ENCODE peak calls at places on chromosomes 6 and 20, in nine cellular contexts. W, N, P, Z, T, V, U, K and X are unnamed samples.
A peak's percentile ranks its signal among the peaks of the same experiment; 100 is the strongest.

GRCh38 chr6:145076110-145076841 is 659.0 kb downstream of the EPM2A start:
- DNase-seq in N (no peak), W (no peak), K (no peak), U (no peak), T (no peak), Z (no peak), P (no peak), V (no peak), X (peak; percentile 42)

GRCh38 chr6:38570750-38571149 is 69.0 kb downstream of the BTBD9 start:
- DNase-seq in T (no peak), N (no peak), U (peak; percentile 29), V (no peak), K (no peak), P (no peak), Z (no peak), W (peak; percentile 61), X (no peak)

GRCh38 chr6:33875141-33875581 is 71.4 kb upstream of the MLN start:
- DNase-seq in K (no peak), T (no peak), W (no peak), U (no peak), V (no peak), P (no peak), N (no peak), Z (no peak), X (no peak)

GRCh38 chr6:42925248-42925857 is 3.9 kb upstream of the CNPY3 start:
- DNase-seq in U (no peak), Z (no peak), V (no peak), W (no peak), N (no peak), K (no peak), P (no peak), T (no peak), X (no peak)

GRCh38 chr20:38178065-38178471 is 13.0 kb upstream of the TGM2 start:
- DNase-seq in K (no peak), V (no peak), P (peak; percentile 40), T (no peak), Z (peak; percentile 65), N (no peak), U (no peak), W (no peak), X (peak; percentile 35)

GRCh38 chr6:125102411-125102810 is 51.2 kb upstream of the TPD52L1 start:
- DNase-seq in W (peak; percentile 37), N (no peak), P (no peak), T (no peak), U (peak; percentile 20), V (no peak), K (no peak), Z (no peak), X (no peak)

GRCh38 chr6:148272084-148272483 is 70.6 kb upstream of the SASH1 start:
- DNase-seq in K (no peak), T (no peak), U (peak; percentile 92), P (no peak), Z (no peak), V (no peak), N (no peak), W (peak; percentile 93), X (no peak)

GRCh38 chr6:131592935-131593334 is 19.9 kb downstream of the ARG1 start:
- DNase-seq in P (no peak), N (no peak), U (no peak), T (no peak), Z (no peak), W (no peak), K (no peak), V (no peak), X (no peak)

GRCh38 chr6:134724653-134725340 is 225.1 kb downstream of the ALDH8A1 start:
- DNase-seq in U (peak; percentile 96), P (no peak), T (no peak), N (no peak), V (no peak), Z (no peak), W (peak; percentile 83), K (no peak), X (no peak)

GRCh38 chr6:134372603-134373281 is 54.8 kb upstream of the SGK1 start:
- DNase-seq in U (peak; percentile 91), K (no peak), V (peak; percentile 71), W (peak; percentile 92), N (no peak), T (peak; percentile 37), Z (no peak), P (no peak), X (no peak)

GRCh38 chr20:50744143-50744792 is 12.9 kb downstream of the PARD6B start:
- DNase-seq in N (no peak), K (peak; percentile 64), T (peak; percentile 67), V (peak; percentile 59), U (peak; percentile 96), W (peak; percentile 91), P (no peak), Z (no peak), X (peak; percentile 88)

GRCh38 chr6:46993846-46994245 is 48.3 kb downstream of the ADGRF1 start:
- DNase-seq in U (peak; percentile 70), V (no peak), N (no peak), K (no peak), Z (no peak), W (peak; percentile 35), P (no peak), T (no peak), X (no peak)

GRCh38 chr20:57502331-57502700 is 22.6 kb downstream of the CTCFL start:
- DNase-seq in V (no peak), T (no peak), K (no peak), W (no peak), Z (no peak), U (no peak), N (no peak), P (no peak), X (no peak)

GRCh38 chr6:20402181-20403079 is 751 bp downstream of the E2F3 start:
- DNase-seq in K (peak; percentile 66), V (peak; percentile 47), N (peak; percentile 30), W (peak; percentile 21), P (peak; percentile 93), Z (peak; percentile 84), U (peak; percentile 57), T (peak; percentile 40), X (peak; percentile 86)

GRCh38 chr20:48295445-48295903 is 510.2 kb upstream of the SULF2 start:
- DNase-seq in P (no peak), U (peak; percentile 87), N (no peak), W (peak; percentile 87), K (no peak), T (no peak), V (peak; percentile 17), Z (no peak), X (no peak)

GRCh38 chr6:44311304-44311703 is 1.8 kb downstream of the AARS2 start:
- DNase-seq in V (no peak), W (no peak), U (no peak), N (no peak), T (no peak), P (no peak), Z (no peak), K (no peak), X (no peak)

GRCh38 chr6:44309631-44310030 is 3.5 kb downstream of the AARS2 start:
- DNase-seq in N (no peak), K (no peak), U (no peak), W (no peak), V (no peak), T (no peak), Z (no peak), P (no peak), X (no peak)

GRCh38 chr6:44307217-44307616 is 5.9 kb downstream of the AARS2 start:
- DNase-seq in T (no peak), Z (peak; percentile 38), K (no peak), W (no peak), P (no peak), V (no peak), U (no peak), N (no peak), X (peak; percentile 41)

GRCh38 chr6:44310241-44310640 is 2.9 kb downstream of the AARS2 start:
- DNase-seq in W (no peak), T (no peak), V (no peak), Z (peak; percentile 64), K (no peak), P (no peak), N (no peak), U (no peak), X (no peak)

DNA sequence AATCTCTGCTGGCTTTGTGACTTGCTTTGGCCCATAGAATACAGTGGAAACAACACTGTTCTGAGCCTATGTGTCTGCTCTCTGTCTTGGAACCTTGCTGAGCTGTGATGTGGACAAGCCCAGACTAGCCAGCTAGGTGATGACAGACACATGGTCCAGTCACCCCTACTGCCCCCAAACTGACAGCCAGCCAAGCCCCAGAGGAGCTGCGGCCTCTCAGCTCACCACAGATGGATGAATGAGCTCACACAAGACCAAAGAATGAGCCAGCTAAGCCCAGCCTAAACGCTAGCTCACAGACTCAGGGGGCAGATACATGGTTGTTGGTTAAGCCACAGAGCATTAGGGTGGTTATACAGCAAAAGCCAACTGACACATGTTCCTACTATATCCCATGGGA is 4.1 kb downstream of the AARS2 start:
- DNase-seq in N (no peak), V (no peak), K (no peak), Z (peak; percentile 22), W (peak; percentile 83), P (no peak), U (no peak), T (no peak), X (no peak)
- H3K36me3 ChIP-seq in N (no peaks in the 10 kb centered on the region), V (peaks cover 78% of the 10 kb centered on the region), K (peaks cover 13% of the 10 kb centered on the region), Z (peaks cover 2% of the 10 kb centered on the region), W (peaks cover 29% of the 10 kb centered on the region), P (peaks cover 76% of the 10 kb centered on the region), U (peaks cover 62% of the 10 kb centered on the region), T (peaks cover 77% of the 10 kb centered on the region), X (peaks cover 9% of the 10 kb centered on the region)

DNA sequence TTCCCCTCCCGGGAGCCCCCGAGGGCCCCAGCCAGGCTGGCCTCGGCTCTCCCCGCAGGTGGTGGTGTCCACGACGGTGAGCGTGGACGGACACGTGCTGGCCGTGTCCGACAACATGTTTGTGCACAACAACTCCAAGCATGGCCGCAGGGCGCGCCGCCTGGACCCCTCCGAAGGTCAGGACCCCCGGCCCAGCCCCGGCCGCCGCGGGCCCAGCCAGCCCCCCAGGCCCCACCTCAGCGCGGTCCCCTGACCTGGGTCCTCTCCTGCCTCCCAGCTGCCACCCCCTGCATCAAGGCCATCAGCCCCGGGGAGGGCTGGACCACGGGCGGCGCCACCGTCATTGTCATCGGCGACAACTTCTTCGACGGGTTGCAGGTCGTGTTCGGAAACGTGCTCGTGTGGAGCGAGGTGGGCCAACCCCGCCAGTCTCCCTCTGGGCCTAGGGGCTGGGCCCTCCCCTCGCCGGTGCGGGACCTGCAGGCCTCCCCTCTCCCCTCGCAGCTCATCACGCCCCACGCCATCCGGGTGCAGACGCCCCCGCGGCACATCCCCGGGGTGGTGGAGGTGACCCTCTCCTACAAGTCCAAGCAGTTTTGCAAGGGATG is 51.0 kb downstream of the CPXM1 start:
- DNase-seq in V (no peak), N (no peak), W (no peak), K (no peak), T (no peak), P (peak; percentile 72), U (no peak), Z (no peak), X (peak; percentile 81)
- H3K27ac ChIP-seq in V (no peak overlapping the region), N (no peak overlapping the region), W (no peak overlapping the region), K (no peak overlapping the region), T (no peak overlapping the region), P (no peak overlapping the region), U (no peak overlapping the region), Z (no peak overlapping the region), X (no peak overlapping the region)

GRCh38 chr6:52399511-52400315 is 20.4 kb upstream of the EFHC1 start:
- DNase-seq in N (peak; percentile 51), U (peak; percentile 68), K (peak; percentile 70), T (no peak), V (peak; percentile 53), Z (no peak), W (peak; percentile 77), P (no peak), X (no peak)
- H3K9me3 ChIP-seq in N (no peaks in the 10 kb centered on the region), U (no peaks in the 10 kb centered on the region), K (no peaks in the 10 kb centered on the region), T (no peaks in the 10 kb centered on the region), V (no peaks in the 10 kb centered on the region), Z (no peaks in the 10 kb centered on the region), W (no peaks in the 10 kb centered on the region), P (no peaks in the 10 kb centered on the region), X (no peaks in the 10 kb centered on the region)

GRCh38 chr20:32436142-32436861 is 78.2 kb downstream of the ASXL1 start:
- DNase-seq in W (no peak), N (no peak), V (no peak), T (no peak), U (no peak), K (peak; percentile 10), P (no peak), Z (no peak), X (no peak)
- H3K36me3 ChIP-seq in W (peaks cover 41% of the 10 kb centered on the region), N (peaks cover 17% of the 10 kb centered on the region), V (peaks cover 87% of the 10 kb centered on the region), T (peaks cover 92% of the 10 kb centered on the region), U (peaks cover 80% of the 10 kb centered on the region), K (peaks cover 71% of the 10 kb centered on the region), P (peaks cover 88% of the 10 kb centered on the region), Z (peaks cover 13% of the 10 kb centered on the region), X (peaks cover 55% of the 10 kb centered on the region)